ENCODE peak calls at places on chromosomes 12 and 14, in four cellular contexts. One of them, this sample, is unnamed.

GRCh38 chr12:29044799-29045198 is 104.3 kb upstream of the FAR2 start:
- DNase-seq in CD4-positive, alpha-beta T cell: no peak
- DNase-seq in H1: no peak
- DNase-seq in neural progenitor cell: no peak
- DNase-seq in this sample: no peak

GRCh38 chr14:56036353-56036752 is 81.9 kb upstream of the PELI2 start:
- DNase-seq in CD4-positive, alpha-beta T cell: no peak
- DNase-seq in H1: no peak
- DNase-seq in neural progenitor cell: peak
- DNase-seq in this sample: no peak

GRCh38 chr14:94485944-94486841 is 10.2 kb upstream of the SERPINA9 start:
- DNase-seq in H1: peak
- DNase-seq in neural progenitor cell: peak
- DNase-seq in CD4-positive, alpha-beta T cell: peak
- DNase-seq in this sample: no peak

GRCh38 chr12:114274131-114274530 is 131.8 kb downstream of the TBX5 start:
- DNase-seq in neural progenitor cell: no peak
- DNase-seq in CD4-positive, alpha-beta T cell: no peak
- DNase-seq in H1: no peak
- DNase-seq in this sample: no peak

GRCh38 chr14:43621282-43621681 is 885.8 kb downstream of the FSCB start:
- DNase-seq in H1: no peak
- DNase-seq in neural progenitor cell: no peak
- DNase-seq in CD4-positive, alpha-beta T cell: no peak
- DNase-seq in this sample: no peak

GRCh38 chr12:116142936-116143882 is 134.3 kb downstream of the MED13L start:
- DNase-seq in CD4-positive, alpha-beta T cell: no peak
- DNase-seq in neural progenitor cell: no peak
- DNase-seq in H1: no peak
- DNase-seq in this sample: no peak

GRCh38 chr12:31672521-31672920 is 13.0 kb downstream of the ETFBKMT start:
- DNase-seq in neural progenitor cell: no peak
- DNase-seq in CD4-positive, alpha-beta T cell: no peak
- DNase-seq in H1: no peak
- DNase-seq in this sample: no peak

GRCh38 chr14:93941293-93941910 is 14.3 kb downstream of the FAM181A start:
- DNase-seq in neural progenitor cell: no peak
- DNase-seq in H1: no peak
- DNase-seq in CD4-positive, alpha-beta T cell: no peak
- DNase-seq in this sample: no peak

GRCh38 chr12:1204581-1205121 is 213.6 kb downstream of the ERC1 start:
- DNase-seq in neural progenitor cell: no peak
- DNase-seq in CD4-positive, alpha-beta T cell: no peak
- DNase-seq in H1: no peak
- DNase-seq in this sample: no peak

GRCh38 chr12:120055231-120055630 is 61.3 kb downstream of the RAB35 start:
- DNase-seq in H1: no peak
- DNase-seq in CD4-positive, alpha-beta T cell: no peak
- DNase-seq in neural progenitor cell: no peak
- DNase-seq in this sample: no peak

GRCh38 chr14:64465856-64466554 is 706 bp downstream of the AKAP5 start:
- DNase-seq in neural progenitor cell: peak
- DNase-seq in CD4-positive, alpha-beta T cell: no peak
- DNase-seq in H1: no peak
- DNase-seq in this sample: no peak

GRCh38 chr12:70982286-70982685 is 61.7 kb upstream of the PTPRR start:
- DNase-seq in H1: no peak
- DNase-seq in CD4-positive, alpha-beta T cell: no peak
- DNase-seq in neural progenitor cell: no peak
- DNase-seq in this sample: no peak

GRCh38 chr12:18942669-18943068 is 186.9 kb upstream of the PLEKHA5 start:
- DNase-seq in neural progenitor cell: no peak
- DNase-seq in CD4-positive, alpha-beta T cell: no peak
- DNase-seq in H1: no peak
- DNase-seq in this sample: no peak

GRCh38 chr12:107840186-107840585 is 65.7 kb downstream of the ASCL4 start:
- DNase-seq in H1: no peak
- DNase-seq in neural progenitor cell: no peak
- DNase-seq in CD4-positive, alpha-beta T cell: no peak
- DNase-seq in this sample: no peak

GRCh38 chr12:107429006-107429698 is 256.4 kb upstream of the PWP1 start:
- DNase-seq in neural progenitor cell: no peak
- DNase-seq in CD4-positive, alpha-beta T cell: no peak
- DNase-seq in H1: no peak
- DNase-seq in this sample: no peak

GRCh38 chr14:90397401-90398314 is 829 bp downstream of the CALM1 start:
- DNase-seq in H1: peak
- DNase-seq in neural progenitor cell: peak
- DNase-seq in CD4-positive, alpha-beta T cell: peak
- DNase-seq in this sample: peak

GRCh38 chr14:35124127-35124526 is 1.8 kb downstream of the PRORP start:
- DNase-seq in CD4-positive, alpha-beta T cell: no peak
- DNase-seq in neural progenitor cell: no peak
- DNase-seq in H1: no peak
- DNase-seq in this sample: no peak

GRCh38 chr12:52561880-52562449 is 9.0 kb upstream of the KRT71 start:
- DNase-seq in H1: no peak
- DNase-seq in CD4-positive, alpha-beta T cell: no peak
- DNase-seq in neural progenitor cell: peak
- DNase-seq in this sample: no peak

GRCh38 chr14:68450391-68451120 is 342.3 kb downstream of the ZFP36L1 start:
- DNase-seq in neural progenitor cell: no peak
- DNase-seq in H1: no peak
- DNase-seq in CD4-positive, alpha-beta T cell: no peak
- DNase-seq in this sample: no peak

GRCh38 chr14:20609215-20610001 is 18.2 kb upstream of the RNASE12 start:
- DNase-seq in CD4-positive, alpha-beta T cell: peak
- DNase-seq in neural progenitor cell: peak
- DNase-seq in H1: peak
- DNase-seq in this sample: peak

GRCh38 chr12:20490213-20490612 is 121.9 kb downstream of the PDE3A start:
- DNase-seq in CD4-positive, alpha-beta T cell: no peak
- DNase-seq in neural progenitor cell: no peak
- DNase-seq in H1: no peak
- DNase-seq in this sample: no peak

GRCh38 chr12:124539084-124540041 is 28.0 kb downstream of the NCOR2 start:
- DNase-seq in CD4-positive, alpha-beta T cell: no peak
- DNase-seq in neural progenitor cell: no peak
- DNase-seq in H1: no peak
- DNase-seq in this sample: no peak

GRCh38 chr12:106280101-106280500 is 22.4 kb upstream of the TCP11L2 start:
- DNase-seq in H1: no peak
- DNase-seq in CD4-positive, alpha-beta T cell: no peak
- DNase-seq in neural progenitor cell: no peak
- DNase-seq in this sample: no peak

GRCh38 chr14:101065696-101066694 is 162.5 kb upstream of the RTL1 start:
- DNase-seq in neural progenitor cell: no peak
- DNase-seq in H1: no peak
- DNase-seq in CD4-positive, alpha-beta T cell: no peak
- DNase-seq in this sample: no peak

GRCh38 chr14:34256223-34256622 is 205.8 kb downstream of the SPTSSA start:
- DNase-seq in H1: no peak
- DNase-seq in CD4-positive, alpha-beta T cell: no peak
- DNase-seq in neural progenitor cell: no peak
- DNase-seq in this sample: no peak

GRCh38 chr12:108890208-108890607 is 10.3 kb downstream of the DAO start:
- DNase-seq in CD4-positive, alpha-beta T cell: no peak
- DNase-seq in neural progenitor cell: peak
- DNase-seq in H1: peak
- DNase-seq in this sample: no peak

GRCh38 chr12:121579190-121579791 is 1.5 kb downstream of the KDM2B start:
- DNase-seq in neural progenitor cell: peak
- DNase-seq in CD4-positive, alpha-beta T cell: peak
- DNase-seq in H1: peak
- DNase-seq in this sample: peak

DNA sequence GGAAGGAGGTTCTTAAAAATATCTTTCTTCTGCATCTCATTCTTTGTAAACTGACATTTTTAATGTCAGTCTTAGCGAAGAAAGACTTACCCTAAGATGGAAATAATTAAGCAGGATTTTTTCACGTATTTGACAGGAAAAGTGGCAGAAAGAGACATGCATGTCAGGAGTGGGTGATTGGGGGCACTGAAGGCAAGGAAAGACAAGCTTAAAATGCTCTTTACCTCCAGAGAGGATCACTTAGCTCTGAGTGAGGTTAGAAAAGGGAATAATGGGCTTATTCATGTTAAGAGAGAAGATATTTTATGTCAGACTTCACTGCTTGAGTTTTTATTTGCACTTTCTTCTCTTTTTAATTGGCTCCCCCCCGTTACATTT is 1358.2 kb upstream of the TMEM132C start:
- DNase-seq in CD4-positive, alpha-beta T cell: no peak
- DNase-seq in H1: no peak
- DNase-seq in neural progenitor cell: no peak
- DNase-seq in this sample: no peak
- H3K27ac ChIP-seq in CD4-positive, alpha-beta T cell: no peak
- H3K27ac ChIP-seq in H1: no peak
- H3K27ac ChIP-seq in neural progenitor cell: no peak
- H3K27ac ChIP-seq in this sample: no peak

DNA sequence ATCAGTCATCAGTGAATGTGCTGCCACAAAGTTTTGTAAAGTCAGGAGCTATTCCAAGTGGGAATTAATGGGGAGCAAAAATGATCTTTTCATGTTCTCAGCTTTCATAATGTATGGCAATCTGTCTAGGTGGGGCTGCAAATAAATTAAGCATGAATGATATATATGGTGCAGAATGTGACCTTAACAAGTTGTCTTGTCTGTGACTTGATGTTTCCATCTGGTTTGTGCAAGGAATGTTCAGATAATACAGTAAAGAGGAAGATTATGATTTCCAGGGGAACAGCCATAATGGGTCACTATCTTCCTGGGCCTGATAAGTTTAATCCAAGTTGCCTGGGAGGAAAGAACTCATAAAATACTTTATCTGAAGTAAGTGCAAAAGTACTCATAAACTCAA is 1815.8 kb upstream of the FLRT2 start:
- DNase-seq in CD4-positive, alpha-beta T cell: no peak
- DNase-seq in neural progenitor cell: no peak
- DNase-seq in H1: no peak
- DNase-seq in this sample: no peak
- H3K27ac ChIP-seq in CD4-positive, alpha-beta T cell: no peak
- H3K27ac ChIP-seq in neural progenitor cell: no peak
- H3K27ac ChIP-seq in H1: no peak
- H3K27ac ChIP-seq in this sample: no peak

DNA sequence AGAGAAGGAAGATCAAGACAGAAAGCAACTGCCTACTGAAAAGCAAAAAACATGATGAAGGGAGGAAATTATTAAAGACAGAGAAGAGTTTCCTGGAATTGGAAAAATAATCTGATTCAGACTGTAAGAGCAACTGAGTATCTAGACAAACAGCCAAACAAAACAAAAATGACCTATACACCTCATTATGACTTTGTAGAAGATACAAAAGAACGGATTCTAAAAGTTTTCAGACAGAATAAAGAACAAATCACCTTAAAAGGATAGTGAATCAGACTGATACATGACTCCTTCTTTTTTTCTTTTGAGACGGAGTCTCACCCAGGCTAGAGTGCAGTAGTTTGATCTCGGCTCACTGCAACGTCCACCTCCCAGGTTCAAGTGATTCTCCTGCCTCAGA is 10.4 kb downstream of the OSBPL8 start:
- DNase-seq in H1: no peak
- DNase-seq in neural progenitor cell: no peak
- DNase-seq in CD4-positive, alpha-beta T cell: no peak
- DNase-seq in this sample: no peak
- H3K27ac ChIP-seq in H1: no peak
- H3K27ac ChIP-seq in neural progenitor cell: no peak
- H3K27ac ChIP-seq in CD4-positive, alpha-beta T cell: no peak
- H3K27ac ChIP-seq in this sample: no peak

DNA sequence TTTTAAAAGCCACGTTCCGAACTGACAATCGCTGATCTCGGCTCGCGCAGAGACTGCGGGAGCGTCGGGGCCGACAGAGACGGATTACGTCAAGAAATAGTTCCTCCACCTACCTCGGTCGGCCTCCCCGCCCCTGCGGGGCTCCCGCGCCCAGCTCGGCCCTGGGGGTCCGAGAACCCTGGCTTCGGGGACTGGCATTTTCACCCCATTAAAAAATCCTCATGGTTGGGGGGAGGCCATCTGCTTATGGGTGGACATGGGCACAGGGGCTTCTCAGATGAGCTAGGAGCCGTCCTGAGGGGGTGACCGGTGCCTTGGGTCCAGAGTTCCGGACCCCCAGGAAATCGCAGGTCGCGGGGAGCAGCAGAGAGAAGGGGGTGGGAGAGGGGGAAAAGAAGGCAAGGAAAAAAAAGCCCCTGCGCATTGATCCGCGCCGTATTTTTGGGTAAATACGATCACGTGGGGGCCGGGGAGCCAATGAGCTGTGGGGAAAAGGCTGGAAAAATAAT is 311 bp upstream of the HOXC9 start:
- DNase-seq in H1: no peak
- DNase-seq in CD4-positive, alpha-beta T cell: no peak
- DNase-seq in neural progenitor cell: no peak
- DNase-seq in this sample: no peak
- H3K27ac ChIP-seq in H1: no peak
- H3K27ac ChIP-seq in CD4-positive, alpha-beta T cell: no peak
- H3K27ac ChIP-seq in neural progenitor cell: no peak
- H3K27ac ChIP-seq in this sample: no peak

GRCh38 chr14:58640959-58641358 is 3.2 kb downstream of the DACT1 start:
- DNase-seq in neural progenitor cell: no peak
- DNase-seq in CD4-positive, alpha-beta T cell: no peak
- DNase-seq in H1: no peak
- DNase-seq in this sample: no peak
- H3K27ac ChIP-seq in neural progenitor cell: no peak
- H3K27ac ChIP-seq in CD4-positive, alpha-beta T cell: no peak
- H3K27ac ChIP-seq in H1: no peak
- H3K27ac ChIP-seq in this sample: no peak

GRCh38 chr12:100329800-100330199 is 27.1 kb upstream of the SLC17A8 start:
- DNase-seq in H1: no peak
- DNase-seq in CD4-positive, alpha-beta T cell: no peak
- DNase-seq in neural progenitor cell: no peak
- DNase-seq in this sample: no peak
- H3K27ac ChIP-seq in H1: no peak
- H3K27ac ChIP-seq in CD4-positive, alpha-beta T cell: no peak
- H3K27ac ChIP-seq in neural progenitor cell: no peak
- H3K27ac ChIP-seq in this sample: no peak

GRCh38 chr12:14365294-14366210 is at the start of gene ATF7IP:
- DNase-seq in H1: peak
- DNase-seq in neural progenitor cell: peak
- DNase-seq in CD4-positive, alpha-beta T cell: peak
- DNase-seq in this sample: peak

GRCh38 chr12:14369322-14369721 is 3.8 kb downstream of the ATF7IP start:
- DNase-seq in CD4-positive, alpha-beta T cell: no peak
- DNase-seq in H1: no peak
- DNase-seq in neural progenitor cell: no peak
- DNase-seq in this sample: no peak

GRCh38 chr12:14364583-14365271 is 755 bp upstream of the ATF7IP start:
- DNase-seq in CD4-positive, alpha-beta T cell: no peak
- DNase-seq in H1: no peak
- DNase-seq in neural progenitor cell: no peak
- DNase-seq in this sample: no peak

GRCh38 chr12:14367097-14367661 is 1.7 kb downstream of the ATF7IP start:
- DNase-seq in H1: no peak
- DNase-seq in neural progenitor cell: no peak
- DNase-seq in CD4-positive, alpha-beta T cell: no peak
- DNase-seq in this sample: peak

GRCh38 chr12:14366211-14366762 is 805 bp downstream of the ATF7IP start:
- DNase-seq in CD4-positive, alpha-beta T cell: no peak
- DNase-seq in H1: no peak
- DNase-seq in neural progenitor cell: no peak
- DNase-seq in this sample: no peak
- H3K27ac ChIP-seq in CD4-positive, alpha-beta T cell: peak
- H3K27ac ChIP-seq in H1: peak
- H3K27ac ChIP-seq in neural progenitor cell: peak
- H3K27ac ChIP-seq in this sample: peak

This sample was measured in CD4-positive, alpha-beta memory T cell.